ENCODE peak calls at places on chromosomes 1 and 21, in five cellular contexts. Y is thyroid gland; Z is colonic mucosa; F is endodermal cell; U is CD4-positive, alpha-beta memory T cell. J is an unnamed sample.

GRCh38 chr1:64476251-64476952 is 6.5 kb downstream of the CACHD1 start:
- DNase-seq in Y (peak; percentile 57), Z (no peak), F (no peak), U (no peak), J (no peak)

GRCh38 chr21:31347435-31348032 is 3.5 kb upstream of the TIAM1 start:
- DNase-seq in Y (no peak), Z (no peak), F (no peak), U (no peak), J (no peak)

GRCh38 chr1:108831225-108831624 is 25.7 kb downstream of the AKNAD1 start:
- DNase-seq in Y (no peak), Z (no peak), F (no peak), U (no peak), J (no peak)

GRCh38 chr1:225846331-225847310 is 35.6 kb downstream of the TMEM63A start:
- DNase-seq in Y (no peak), Z (no peak), F (peak; percentile 54), U (no peak), J (no peak)

GRCh38 chr1:17170571-17170970 is 34.4 kb upstream of the PADI1 start:
- DNase-seq in Y (no peak), Z (no peak), F (no peak), U (no peak), J (no peak)

GRCh38 chr1:207145401-207146058 is 41.5 kb downstream of the C4BPA start:
- DNase-seq in Y (no peak), Z (no peak), F (no peak), U (no peak), J (no peak)

GRCh38 chr1:186662752-186663151 is 17.5 kb downstream of the PTGS2 start:
- DNase-seq in Y (no peak), Z (no peak), F (no peak), U (no peak), J (no peak)

GRCh38 chr1:175520186-175520585 is 223.2 kb downstream of the TNR start:
- DNase-seq in Y (peak; percentile 5), Z (peak; percentile 45), F (no peak), U (no peak), J (no peak)

GRCh38 chr1:232764458-232765231 is 40.6 kb upstream of the MAP10 start:
- DNase-seq in Y (peak; percentile 19), Z (peak; percentile 79), F (no peak), U (no peak), J (no peak)

GRCh38 chr1:63730211-63730610 is 43.6 kb upstream of the ROR1 start:
- DNase-seq in Y (no peak), Z (no peak), F (peak; percentile 65), U (no peak), J (no peak)

GRCh38 chr1:37987679-37988078 is 2.1 kb downstream of the SF3A3 start:
- DNase-seq in Y (no peak), Z (no peak), F (no peak), U (no peak), J (no peak)

GRCh38 chr1:37989381-37989930 is 366 bp downstream of the SF3A3 start:
- DNase-seq in Y (peak; percentile 40), Z (peak; percentile 57), F (peak; percentile 73), U (peak; percentile 32), J (no peak)

GRCh38 chr1:37978541-37978940 is 11.3 kb downstream of the SF3A3 start:
- DNase-seq in Y (no peak), Z (no peak), F (no peak), U (no peak), J (no peak)

GRCh38 chr1:37983546-37983945 is 6.3 kb downstream of the SF3A3 start:
- DNase-seq in Y (no peak), Z (no peak), F (no peak), U (no peak), J (no peak)
- H3K36me3 ChIP-seq in Y (peaks cover 75% of the 10 kb centered on the region), Z (peaks cover 5% of the 10 kb centered on the region), F (peaks cover 93% of the 10 kb centered on the region), U (peaks cover 60% of the 10 kb centered on the region), J (peaks cover 89% of the 10 kb centered on the region)

DNA sequence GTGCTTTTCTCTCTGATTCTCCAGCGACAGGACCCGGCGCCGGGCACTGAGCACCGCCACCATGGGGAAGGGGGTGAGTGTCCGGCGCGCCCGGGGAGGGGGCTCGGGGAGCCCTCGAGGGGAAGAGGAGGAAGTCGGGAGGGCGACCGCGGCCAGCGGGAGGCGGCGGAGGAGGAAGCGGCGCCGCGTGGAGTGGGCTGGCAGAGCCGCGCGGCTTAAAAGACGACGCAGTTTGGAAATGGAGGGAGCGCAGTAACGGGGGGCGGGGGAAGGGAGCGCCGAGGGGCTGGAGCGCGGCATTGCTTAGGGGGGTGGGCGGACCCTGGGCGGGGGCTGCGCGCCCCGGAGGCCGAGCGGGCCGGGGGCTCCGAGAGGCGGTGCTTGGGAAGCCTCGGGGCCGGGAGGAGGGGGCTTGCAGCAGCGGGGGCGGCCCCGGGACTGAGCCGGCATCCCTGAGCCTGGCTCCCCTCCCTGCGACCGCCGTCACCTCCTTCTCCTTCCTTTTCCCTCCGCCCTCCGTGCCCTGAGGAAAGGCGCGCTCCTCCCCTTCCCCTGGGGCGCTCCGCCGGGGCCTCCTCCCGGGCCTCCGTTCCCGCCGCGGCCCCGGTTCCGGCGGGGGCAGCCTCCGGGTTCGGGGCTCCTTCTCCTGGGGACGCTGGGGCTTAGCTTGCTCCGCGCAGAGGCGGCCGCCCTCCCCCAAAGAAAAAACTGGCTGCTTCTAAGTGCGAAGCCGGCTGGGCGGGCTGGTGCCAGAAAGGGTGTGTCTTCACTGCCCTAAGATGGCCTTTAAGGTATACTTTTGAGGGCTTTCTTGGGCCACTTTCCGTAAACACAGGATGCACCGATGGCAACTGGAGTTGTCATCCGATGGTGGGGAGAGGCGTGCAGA is 651 bp downstream of the ATP1A1 start:
- DNase-seq in Y (peak; percentile 67), Z (peak; percentile 79), F (peak; percentile 82), U (peak; percentile 61), J (peak; percentile 67)
- H3K4me1 ChIP-seq in Y (peaks cover 26% of the 10 kb centered on the region), Z (peaks cover 13% of the 10 kb centered on the region), F (peaks cover 15% of the 10 kb centered on the region), U (peaks cover 49% of the 10 kb centered on the region), J (peaks cover 26% of the 10 kb centered on the region)

DNA sequence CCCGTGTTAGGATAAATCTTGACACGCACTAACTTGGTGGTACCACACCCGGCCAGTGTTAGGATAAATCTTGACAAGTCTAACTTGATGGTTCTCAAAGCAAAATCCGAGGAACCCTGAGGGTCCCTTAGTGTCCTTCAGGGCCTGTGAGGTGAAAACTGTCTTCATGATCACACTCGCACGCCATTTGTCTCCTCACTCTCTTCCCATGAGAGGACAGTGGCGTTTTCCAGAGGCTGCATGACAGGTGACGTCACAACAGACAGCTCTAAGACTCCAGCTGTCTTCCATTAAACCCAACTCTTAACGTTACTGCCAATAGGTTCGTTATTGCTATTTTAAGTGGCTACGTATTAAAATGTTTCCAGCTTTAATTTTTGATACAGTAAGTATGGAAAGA is 13.8 kb downstream of the CFAP74 start:
- DNase-seq in Y (no peak), Z (no peak), F (no peak), U (no peak), J (no peak)
- H3K27ac ChIP-seq in Y (peak overlapping the region; percentile 41), Z (no peak overlapping the region), F (no peak overlapping the region), U (no peak overlapping the region), J (no peak overlapping the region)

DNA sequence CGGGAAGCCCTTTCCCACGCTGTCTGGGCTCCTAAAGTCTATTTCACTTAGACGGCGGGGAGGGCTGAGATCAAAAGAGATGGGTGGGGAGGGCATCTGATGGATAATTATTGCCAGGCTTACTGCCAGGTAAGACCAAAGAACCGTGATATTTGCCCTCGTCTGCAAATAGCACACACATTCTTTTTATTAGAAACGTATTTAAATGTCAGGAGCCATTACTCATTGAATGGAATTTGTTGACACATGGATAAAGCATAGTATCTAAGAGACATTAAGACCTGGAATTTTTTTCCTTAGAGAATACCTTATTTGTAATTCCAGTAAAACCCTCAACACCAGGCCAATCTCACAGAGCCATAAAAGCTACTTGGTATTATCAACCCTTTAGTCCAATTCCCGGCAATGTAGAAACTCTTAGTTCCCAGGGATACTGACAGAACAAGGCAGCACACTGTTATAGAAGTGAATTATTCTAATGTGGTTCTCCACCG is 10.7 kb downstream of the URB1 start:
- DNase-seq in Y (no peak), Z (no peak), F (no peak), U (no peak), J (no peak)
- H3K36me3 ChIP-seq in Y (peaks cover 30% of the 10 kb centered on the region), Z (peaks cover 9% of the 10 kb centered on the region), F (peaks cover 74% of the 10 kb centered on the region), U (peaks cover 56% of the 10 kb centered on the region), J (peaks cover 6% of the 10 kb centered on the region)

DNA sequence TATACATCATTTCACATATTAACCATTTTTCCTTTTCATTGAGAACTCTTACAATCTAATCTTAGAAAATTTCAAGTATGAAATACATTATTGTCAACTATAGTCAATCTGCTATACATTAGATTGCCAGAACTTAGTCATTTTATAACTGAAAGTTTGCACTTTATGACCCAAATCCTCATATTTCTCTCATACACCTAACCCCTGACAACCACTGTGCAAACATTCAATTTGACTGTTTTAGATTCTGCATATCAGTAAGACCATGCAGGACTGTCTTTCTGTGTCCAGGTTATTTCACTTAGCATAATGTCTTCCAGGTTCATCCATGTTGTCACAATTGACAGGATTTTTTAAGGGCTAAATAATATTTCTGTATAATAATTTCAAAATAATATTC is 1299.0 kb upstream of the B3GALT2 start:
- DNase-seq in Y (no peak), Z (no peak), F (no peak), U (no peak), J (no peak)
- H3K4me1 ChIP-seq in Y (no peaks in the 10 kb centered on the region), Z (no peaks in the 10 kb centered on the region), F (no peaks in the 10 kb centered on the region), U (no peaks in the 10 kb centered on the region), J (no peaks in the 10 kb centered on the region)

GRCh38 chr21:42188663-42189062 is 30.3 kb upstream of the ABCG1 start:
- DNase-seq in Y (no peak), Z (no peak), F (no peak), U (no peak), J (no peak)
- H3K27ac ChIP-seq in Y (no peak overlapping the region), Z (peak overlapping the region; percentile 62), F (no peak overlapping the region), U (peak overlapping the region; percentile 73), J (peak overlapping the region; percentile 85)

GRCh38 chr21:46434322-46434958 is 24.3 kb upstream of the DIP2A start:
- DNase-seq in Y (no peak), Z (no peak), F (no peak), U (no peak), J (no peak)
- H3K36me3 ChIP-seq in Y (peaks cover 20% of the 10 kb centered on the region), Z (no peaks in the 10 kb centered on the region), F (peaks cover 70% of the 10 kb centered on the region), U (peaks cover 53% of the 10 kb centered on the region), J (peaks cover 13% of the 10 kb centered on the region)

GRCh38 chr1:12015499-12015898 is 3.8 kb upstream of the MIIP start:
- DNase-seq in Y (no peak), Z (no peak), F (no peak), U (no peak), J (no peak)
- H3K4me1 ChIP-seq in Y (no peaks in the 10 kb centered on the region), Z (peaks cover 5% of the 10 kb centered on the region), F (no peaks in the 10 kb centered on the region), U (peaks cover 13% of the 10 kb centered on the region), J (no peaks in the 10 kb centered on the region)

DNA sequence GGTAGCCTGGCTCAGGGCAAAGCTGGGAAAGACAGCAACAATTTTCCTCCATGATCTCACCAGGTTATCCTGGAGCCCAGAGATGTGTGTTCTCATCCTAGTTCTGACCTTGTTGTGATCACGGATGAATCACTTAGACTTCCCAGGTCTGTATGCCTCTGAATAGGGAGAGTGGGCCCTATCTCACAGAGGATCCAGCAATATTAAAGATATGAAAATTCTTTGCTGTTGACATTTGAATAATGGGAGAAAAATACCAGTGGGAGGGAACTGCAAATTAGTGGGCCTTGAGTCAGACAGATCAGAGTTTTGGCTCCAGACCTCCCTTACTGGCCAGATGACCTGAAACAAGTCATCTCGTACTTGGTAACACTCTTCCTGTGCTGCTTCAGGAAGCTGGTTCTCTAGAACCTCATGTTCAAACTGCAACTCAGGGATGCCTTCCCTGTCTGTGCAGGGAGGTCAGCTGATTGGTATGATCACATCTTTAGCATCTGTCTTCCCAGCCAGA is 32.8 kb upstream of the RNF19B start:
- DNase-seq in Y (no peak), Z (no peak), F (no peak), U (no peak), J (no peak)
- H3K27ac ChIP-seq in Y (peak overlapping the region; percentile 43), Z (no peak overlapping the region), F (no peak overlapping the region), U (no peak overlapping the region), J (no peak overlapping the region)

J was measured in naive thymus-derived CD4-positive, alpha-beta T cell.